ENCODE peak calls at places on chromosome 9, in four cellular contexts. H, J, N and D are unnamed samples.

GRCh38 chr9:17810728-17811634 is 232.1 kb downstream of the SH3GL2 start:
- DNase-seq in J (no peak), N (no peak), H (no peak), D (no peak)

GRCh38 chr9:15401266-15401665 is 21.4 kb upstream of the SNAPC3 start:
- DNase-seq in H (no peak), N (no peak), J (no peak), D (no peak)

GRCh38 chr9:105127863-105128220 is 116.6 kb upstream of the SLC44A1 start:
- DNase-seq in N (no peak), H (no peak), J (peak; percentile 63), D (no peak)

GRCh38 chr9:114373960-114374730 is 13.6 kb downstream of the AKNA start:
- DNase-seq in N (peak; percentile 46), J (no peak), H (no peak), D (no peak)

GRCh38 chr9:71725590-71726338 is 42.5 kb downstream of the CEMIP2 start:
- DNase-seq in H (no peak), N (no peak), J (no peak), D (no peak)

GRCh38 chr9:91833878-91834255 is 116.2 kb downstream of the ROR2 start:
- DNase-seq in N (no peak), J (no peak), H (no peak), D (no peak)

GRCh38 chr9:114156658-114157421 is 1.5 kb downstream of the COL27A1 start:
- DNase-seq in J (no peak), N (peak; percentile 77), H (peak; percentile 62), D (peak; percentile 26)

GRCh38 chr9:113381909-113382411 is 5.2 kb upstream of the HDHD3 start:
- DNase-seq in N (peak; percentile 38), J (no peak), H (no peak), D (no peak)

GRCh38 chr9:93903886-93904648 is 51.1 kb downstream of the BARX1 start:
- DNase-seq in N (peak; percentile 53), H (no peak), J (no peak), D (no peak)

GRCh38 chr9:12666813-12667212 is 26.4 kb upstream of the TYRP1 start:
- DNase-seq in J (no peak), H (no peak), N (no peak), D (no peak)

GRCh38 chr9:110058304-110058953 is 149.5 kb downstream of the C9orf152 start:
- DNase-seq in N (no peak), J (peak; percentile 18), H (no peak), D (peak; percentile 35)

GRCh38 chr9:89923961-89924504 is 319.2 kb downstream of the GADD45G start:
- DNase-seq in J (no peak), N (no peak), H (peak; percentile 55), D (no peak)

GRCh38 chr9:127444921-127445850 is 6.0 kb downstream of the RPL12 start:
- DNase-seq in J (no peak), H (no peak), N (no peak), D (no peak)

GRCh38 chr9:127445851-127446719 is 5.1 kb downstream of the RPL12 start:
- DNase-seq in J (no peak), H (no peak), N (no peak), D (no peak)

GRCh38 chr9:127447416-127448111 is 3.6 kb downstream of the RPL12 start:
- DNase-seq in N (no peak), H (no peak), J (no peak), D (no peak)

GRCh38 chr9:127446720-127447415 is 4.3 kb downstream of the RPL12 start:
- DNase-seq in H (no peak), J (no peak), N (no peak), D (no peak)

GRCh38 chr9:127444283-127444920 is 6.8 kb downstream of the RPL12 start:
- DNase-seq in N (no peak), H (no peak), J (no peak), D (no peak)
- H3K27ac ChIP-seq in N (no peak overlapping the region), H (no peak overlapping the region), J (no peak overlapping the region), D (peak overlapping the region; percentile 64)

GRCh38 chr9:119005162-119005561 is 364.1 kb downstream of the BRINP1 start:
- DNase-seq in J (no peak), N (no peak), H (no peak), D (no peak)
- H3K4me1 ChIP-seq in J (no peaks in the 10 kb centered on the region), N (peaks cover 8% of the 10 kb centered on the region), H (no peaks in the 10 kb centered on the region), D (peaks cover 28% of the 10 kb centered on the region)

DNA sequence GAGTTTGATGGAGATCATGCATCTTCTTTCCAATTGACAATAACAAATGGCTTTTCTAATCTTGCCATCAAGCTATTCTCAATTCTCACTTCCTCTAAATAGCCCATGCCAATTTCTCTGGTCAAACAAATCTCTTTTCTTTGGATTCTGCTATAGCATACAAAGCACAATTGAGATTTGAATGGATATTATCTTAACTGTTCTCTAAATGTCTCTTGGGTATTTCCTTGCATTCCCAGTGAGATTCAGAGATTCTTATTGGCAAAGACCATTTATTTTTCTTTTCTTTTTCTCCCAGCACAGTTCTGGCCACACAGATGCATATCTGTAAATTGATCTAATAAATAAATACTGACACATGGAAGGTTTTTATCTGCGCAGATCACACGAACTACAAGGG is at the start of gene OR1N2:
- DNase-seq in H (no peak), N (no peak), J (no peak), D (no peak)
- H3K9me3 ChIP-seq in H (no peaks in the 10 kb centered on the region), N (no peaks in the 10 kb centered on the region), J (no peaks in the 10 kb centered on the region), D (no peaks in the 10 kb centered on the region)

DNA sequence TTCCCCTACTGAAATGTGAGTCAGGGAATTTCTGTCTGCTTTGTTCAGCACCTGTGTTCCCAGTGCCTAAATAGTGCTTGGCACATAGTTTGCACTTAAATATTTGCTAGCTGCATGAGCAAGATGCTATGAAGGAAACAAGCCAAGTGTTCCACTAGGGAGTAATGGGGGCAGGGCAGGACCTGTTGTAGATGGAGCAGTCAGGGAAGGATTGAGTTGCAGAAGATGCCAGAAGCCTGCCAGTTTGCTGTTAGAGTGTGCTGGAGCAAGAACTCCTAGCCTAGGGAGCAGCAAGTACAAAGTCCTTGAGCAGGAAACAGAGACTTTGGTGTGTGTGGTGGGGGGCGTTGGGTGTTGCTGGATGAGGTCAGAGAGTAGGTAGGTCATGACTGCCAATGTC is 87.5 kb downstream of the DAB2IP start:
- DNase-seq in J (no peak), H (no peak), N (no peak), D (peak; percentile 84)
- H3K27ac ChIP-seq in J (no peak overlapping the region), H (peak overlapping the region; percentile 96), N (no peak overlapping the region), D (peak overlapping the region; percentile 98)

GRCh38 chr9:130137081-130137869 is 34.9 kb upstream of the NCS1 start:
- DNase-seq in J (no peak), H (no peak), N (no peak), D (peak; percentile 30)

GRCh38 chr9:130140701-130141100 is 31.5 kb upstream of the NCS1 start:
- DNase-seq in N (no peak), J (no peak), H (no peak), D (no peak)

GRCh38 chr9:130139251-130139650 is 33.0 kb upstream of the NCS1 start:
- DNase-seq in N (no peak), J (no peak), H (no peak), D (no peak)

GRCh38 chr9:130138791-130139190 is 33.4 kb upstream of the NCS1 start:
- DNase-seq in N (no peak), J (no peak), H (peak; percentile 80), D (peak; percentile 57)

GRCh38 chr9:130137870-130138653 is 34.1 kb upstream of the NCS1 start:
- DNase-seq in J (no peak), H (peak; percentile 73), N (no peak), D (no peak)
- H3K4me1 ChIP-seq in J (no peaks in the 10 kb centered on the region), H (no peaks in the 10 kb centered on the region), N (peaks cover 11% of the 10 kb centered on the region), D (no peaks in the 10 kb centered on the region)